ENCODE peak calls at places on chromosome 5, in five cellular contexts. B is COR-L47; H is activated CD8-positive, alpha-beta memory T cell treated with anti-CD3 and anti-CD28 coated beads, Interleukin-2, amount 10 ng/mL, durations not matched to agents 7 days and 5 days; U is WTC11; G is AG08396. R is an unnamed sample.

GRCh38 chr5:176388003-176388340 is 426 bp downstream of the NOP16 start:
- DNase-seq in B (no peak), H (no peak), U (no peak), G (peak), R (no peak)

GRCh38 chr5:177302354-177303110 is 987 bp downstream of the RAB24 start:
- DNase-seq in B (no peak), H (no peak), U (no peak), G (no peak), R (no peak)

GRCh38 chr5:157542282-157542966 is 33.2 kb downstream of the ADAM19 start:
- DNase-seq in B (no peak), H (no peak), U (no peak), G (no peak), R (no peak)

GRCh38 chr5:756865-757345 is 27.6 kb downstream of the ZDHHC11B start:
- DNase-seq in B (no peak), H (peak), U (no peak), G (peak), R (no peak)

GRCh38 chr5:61332369-61332745 is 299 bp downstream of the ZSWIM6 start:
- DNase-seq in B (peak), H (peak), U (peak), G (no peak), R (no peak)

GRCh38 chr5:122040903-122041302 is 37.2 kb downstream of the LOX start:
- DNase-seq in B (no peak), H (no peak), U (no peak), G (no peak), R (no peak)

GRCh38 chr5:177361418-177362101 is 3.8 kb downstream of the RGS14 start:
- DNase-seq in B (no peak), H (no peak), U (no peak), G (no peak), R (no peak)

GRCh38 chr5:64690417-64691151 is at the start of gene SHISAL2B:
- DNase-seq in B (peak), H (no peak), U (peak), G (peak), R (peak)

GRCh38 chr5:31213676-31214638 is 20.5 kb downstream of the CDH6 start:
- DNase-seq in B (peak), H (no peak), U (no peak), G (no peak), R (no peak)

GRCh38 chr5:128252794-128253193 is 169.2 kb downstream of the SLC12A2 start:
- DNase-seq in B (no peak), H (no peak), U (no peak), G (no peak), R (no peak)

GRCh38 chr5:10333154-10334006 is 20.1 kb upstream of the MARCHF6 start:
- DNase-seq in B (no peak), H (peak), U (peak), G (peak), R (no peak)

GRCh38 chr5:8842906-8843590 is 702.8 kb downstream of the SEMA5A start:
- DNase-seq in B (peak), H (no peak), U (no peak), G (peak), R (no peak)

GRCh38 chr5:140549237-140550144 is 2.0 kb downstream of the EIF4EBP3 start:
- DNase-seq in B (no peak), H (peak), U (no peak), G (peak), R (no peak)

GRCh38 chr5:170504598-170505266 is 912 bp downstream of the KCNIP1 start:
- DNase-seq in B (no peak), H (no peak), U (no peak), G (no peak), R (no peak)

GRCh38 chr5:15538516-15538915 is 38.5 kb downstream of the FBXL7 start:
- DNase-seq in B (no peak), H (no peak), U (no peak), G (no peak), R (no peak)

GRCh38 chr5:56302027-56302426 is 68.9 kb upstream of the ANKRD55 start:
- DNase-seq in B (no peak), H (no peak), U (no peak), G (peak), R (no peak)

GRCh38 chr5:57841671-57842375 is 359.2 kb upstream of the ACTBL2 start:
- DNase-seq in B (no peak), H (no peak), U (peak), G (peak), R (no peak)

GRCh38 chr5:81657386-81657785 is 93.5 kb downstream of the SSBP2 start:
- DNase-seq in B (no peak), H (no peak), U (no peak), G (no peak), R (no peak)

GRCh38 chr5:169911448-169912212 is 68.7 kb downstream of the INSYN2B start:
- DNase-seq in B (peak), H (no peak), U (no peak), G (no peak), R (no peak)

GRCh38 chr5:125525356-125525755 is 778.9 kb upstream of the ZNF608 start:
- DNase-seq in B (no peak), H (no peak), U (no peak), G (no peak), R (no peak)

GRCh38 chr5:179060116-179061008 is at the start of gene ZNF354C:
- DNase-seq in B (peak), H (peak), U (peak), G (peak), R (peak)

GRCh38 chr5:153551537-153552079 is 61.1 kb downstream of the GRIA1 start:
- DNase-seq in B (no peak), H (no peak), U (no peak), G (peak), R (no peak)

GRCh38 chr5:108382784-108383358 is 973 bp upstream of the FBXL17 start:
- DNase-seq in B (no peak), H (no peak), U (no peak), G (peak), R (no peak)

GRCh38 chr5:10248378-10249260 is 1.1 kb downstream of the ATPSCKMT start:
- DNase-seq in B (no peak), H (peak), U (no peak), G (no peak), R (no peak)

GRCh38 chr5:126195410-126196100 is 227.7 kb upstream of the GRAMD2B start:
- DNase-seq in B (no peak), H (no peak), U (no peak), G (no peak), R (no peak)

GRCh38 chr5:145536133-145536532 is 299.0 kb downstream of the PRELID2 start:
- DNase-seq in B (no peak), H (no peak), U (no peak), G (peak), R (no peak)

GRCh38 chr5:35608881-35609779 is 8.5 kb upstream of the SPEF2 start:
- DNase-seq in B (no peak), H (no peak), U (no peak), G (no peak), R (no peak)

GRCh38 chr5:137665678-137666077 is 70.2 kb downstream of the KLHL3 start:
- DNase-seq in B (no peak), H (no peak), U (no peak), G (no peak), R (no peak)

GRCh38 chr5:54278031-54278830 is 32.1 kb downstream of the ARL15 start:
- DNase-seq in B (no peak), H (no peak), U (no peak), G (no peak), R (no peak)

GRCh38 chr5:114237766-114238165 is 124.1 kb upstream of the KCNN2 start:
- DNase-seq in B (no peak), H (no peak), U (no peak), G (peak), R (no peak)

GRCh38 chr5:95102080-95102479 is 182.8 kb downstream of the MCTP1 start:
- DNase-seq in B (no peak), H (no peak), U (no peak), G (no peak), R (peak)

GRCh38 chr5:63240063-63240755 is 661.6 kb downstream of the LRRC70 start:
- DNase-seq in B (no peak), H (no peak), U (no peak), G (no peak), R (no peak)

GRCh38 chr5:147576646-147577535 is 67.0 kb upstream of the DPYSL3 start:
- DNase-seq in B (peak), H (peak), U (peak), G (peak), R (no peak)

GRCh38 chr5:68534131-68534940 is 318.8 kb downstream of the PIK3R1 start:
- DNase-seq in B (peak), H (no peak), U (no peak), G (no peak), R (peak)

GRCh38 chr5:13278148-13278547 is 666.3 kb downstream of the DNAH5 start:
- DNase-seq in B (no peak), H (no peak), U (no peak), G (no peak), R (no peak)

GRCh38 chr5:127758884-127759283 is 55.7 kb downstream of the CCDC192 start:
- DNase-seq in B (no peak), H (no peak), U (no peak), G (no peak), R (no peak)

GRCh38 chr5:61450170-61450815 is 118.2 kb downstream of the ZSWIM6 start:
- DNase-seq in B (no peak), H (no peak), U (no peak), G (peak), R (no peak)

GRCh38 chr5:10681605-10682428 is 79.2 kb downstream of the DAP start:
- DNase-seq in B (no peak), H (no peak), U (no peak), G (no peak), R (no peak)

GRCh38 chr5:125326114-125326513 is 579.7 kb upstream of the ZNF608 start:
- DNase-seq in B (peak), H (no peak), U (no peak), G (peak), R (peak)